ENCODE peak calls at places on chromosomes 1 and 21, in six cellular contexts. One of them, this sample, is unnamed.

GRCh38 chr1:156676820-156677615 is at the start of gene NES:
- DNase-seq in CD8-positive, alpha-beta T cell: no peak
- DNase-seq in IMR-90: peak; percentile 56
- DNase-seq in colonic mucosa: peak; percentile 59
- DNase-seq in AG04450: no peak
- DNase-seq in OCI-LY7: no peak
- DNase-seq in this sample: peak; percentile 69

GRCh38 chr21:34198232-34199120 is 125.1 kb downstream of the MRPS6 start:
- DNase-seq in IMR-90: no peak
- DNase-seq in AG04450: no peak
- DNase-seq in colonic mucosa: no peak
- DNase-seq in CD8-positive, alpha-beta T cell: peak; percentile 18
- DNase-seq in OCI-LY7: peak; percentile 22
- DNase-seq in this sample: no peak

GRCh38 chr1:108554682-108555081 is 5.2 kb upstream of the EEIG2 start:
- DNase-seq in OCI-LY7: no peak
- DNase-seq in IMR-90: no peak
- DNase-seq in colonic mucosa: no peak
- DNase-seq in AG04450: no peak
- DNase-seq in CD8-positive, alpha-beta T cell: no peak
- DNase-seq in this sample: no peak

GRCh38 chr1:223455470-223455869 is 62.3 kb downstream of the CCDC185 start:
- DNase-seq in colonic mucosa: no peak
- DNase-seq in AG04450: no peak
- DNase-seq in CD8-positive, alpha-beta T cell: no peak
- DNase-seq in IMR-90: no peak
- DNase-seq in OCI-LY7: no peak
- DNase-seq in this sample: no peak

GRCh38 chr1:160544647-160545046 is 21.6 kb upstream of the SLAMF6 start:
- DNase-seq in IMR-90: peak; percentile 10
- DNase-seq in OCI-LY7: peak; percentile 79
- DNase-seq in AG04450: no peak
- DNase-seq in CD8-positive, alpha-beta T cell: no peak
- DNase-seq in colonic mucosa: no peak
- DNase-seq in this sample: peak; percentile 23

GRCh38 chr1:228101994-228102790 is 933 bp downstream of the C1orf35 start:
- DNase-seq in OCI-LY7: peak; percentile 57
- DNase-seq in AG04450: no peak
- DNase-seq in CD8-positive, alpha-beta T cell: peak; percentile 30
- DNase-seq in colonic mucosa: peak; percentile 56
- DNase-seq in IMR-90: no peak
- DNase-seq in this sample: peak; percentile 26

GRCh38 chr1:51237313-51237700 is 1.2 kb downstream of the RNF11 start:
- DNase-seq in IMR-90: no peak
- DNase-seq in colonic mucosa: no peak
- DNase-seq in OCI-LY7: no peak
- DNase-seq in AG04450: no peak
- DNase-seq in CD8-positive, alpha-beta T cell: no peak
- DNase-seq in this sample: no peak

GRCh38 chr1:42730988-42731387 is 9.0 kb downstream of the CLDN19 start:
- DNase-seq in OCI-LY7: peak; percentile 30
- DNase-seq in colonic mucosa: peak; percentile 65
- DNase-seq in CD8-positive, alpha-beta T cell: no peak
- DNase-seq in AG04450: no peak
- DNase-seq in IMR-90: no peak
- DNase-seq in this sample: no peak

GRCh38 chr1:115771094-115771846 is 2.8 kb upstream of the CASQ2 start:
- DNase-seq in colonic mucosa: no peak
- DNase-seq in IMR-90: no peak
- DNase-seq in AG04450: no peak
- DNase-seq in OCI-LY7: no peak
- DNase-seq in CD8-positive, alpha-beta T cell: no peak
- DNase-seq in this sample: no peak

GRCh38 chr1:226625832-226626576 is 77.4 kb downstream of the STUM start:
- DNase-seq in AG04450: no peak
- DNase-seq in colonic mucosa: no peak
- DNase-seq in CD8-positive, alpha-beta T cell: no peak
- DNase-seq in IMR-90: no peak
- DNase-seq in OCI-LY7: no peak
- DNase-seq in this sample: no peak

GRCh38 chr1:34452451-34452850 is 275.7 kb downstream of the C1orf94 start:
- DNase-seq in AG04450: no peak
- DNase-seq in CD8-positive, alpha-beta T cell: no peak
- DNase-seq in OCI-LY7: no peak
- DNase-seq in colonic mucosa: no peak
- DNase-seq in IMR-90: no peak
- DNase-seq in this sample: no peak

DNA sequence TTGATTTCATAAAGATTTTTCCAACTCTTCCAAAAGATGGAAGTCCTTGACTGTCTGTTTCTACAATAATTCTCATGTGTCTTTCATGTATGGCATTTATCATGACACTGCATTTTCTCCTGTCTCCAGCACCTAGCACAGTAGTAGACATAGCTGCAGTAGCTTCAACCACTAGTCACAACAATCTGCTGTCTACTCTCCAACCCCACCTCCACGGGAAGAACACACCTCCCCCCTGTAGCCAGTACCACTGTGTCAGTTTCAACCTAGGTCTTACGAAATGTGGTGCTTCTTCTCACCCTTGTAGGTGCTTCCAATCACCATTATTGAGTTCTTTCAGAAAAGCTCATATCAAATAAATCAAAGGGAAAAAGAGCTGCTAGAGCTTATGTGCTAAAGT is 425.1 kb upstream of the ADAMTS5 start:
- DNase-seq in CD8-positive, alpha-beta T cell: no peak
- DNase-seq in colonic mucosa: no peak
- DNase-seq in OCI-LY7: no peak
- DNase-seq in IMR-90: no peak
- DNase-seq in AG04450: no peak
- DNase-seq in this sample: no peak
- H3K4me3 ChIP-seq in CD8-positive, alpha-beta T cell: no peak overlapping the region
- H3K4me3 ChIP-seq in colonic mucosa: no peak overlapping the region
- H3K4me3 ChIP-seq in OCI-LY7: no peak overlapping the region
- H3K4me3 ChIP-seq in IMR-90: no peak overlapping the region
- H3K4me3 ChIP-seq in AG04450: no peak overlapping the region
- H3K4me3 ChIP-seq in this sample: no peak overlapping the region

GRCh38 chr1:247574236-247574635 is 13.9 kb upstream of the OR2G2 start:
- DNase-seq in OCI-LY7: no peak
- DNase-seq in AG04450: no peak
- DNase-seq in IMR-90: no peak
- DNase-seq in colonic mucosa: no peak
- DNase-seq in CD8-positive, alpha-beta T cell: no peak
- DNase-seq in this sample: no peak

GRCh38 chr1:247574664-247575063 is 13.5 kb upstream of the OR2G2 start:
- DNase-seq in IMR-90: no peak
- DNase-seq in OCI-LY7: no peak
- DNase-seq in CD8-positive, alpha-beta T cell: no peak
- DNase-seq in colonic mucosa: no peak
- DNase-seq in AG04450: no peak
- DNase-seq in this sample: no peak

GRCh38 chr1:247578946-247579460 is 9.2 kb upstream of the OR2G2 start:
- DNase-seq in AG04450: no peak
- DNase-seq in CD8-positive, alpha-beta T cell: no peak
- DNase-seq in colonic mucosa: no peak
- DNase-seq in OCI-LY7: no peak
- DNase-seq in IMR-90: no peak
- DNase-seq in this sample: no peak

GRCh38 chr1:247576514-247576913 is 11.6 kb upstream of the OR2G2 start:
- DNase-seq in CD8-positive, alpha-beta T cell: no peak
- DNase-seq in IMR-90: no peak
- DNase-seq in OCI-LY7: peak; percentile 11
- DNase-seq in colonic mucosa: no peak
- DNase-seq in AG04450: no peak
- DNase-seq in this sample: peak; percentile 6
- TF ChIP-seq CTCF in CD8-positive, alpha-beta T cell: no peak
- TF ChIP-seq CTCF in IMR-90: peak; percentile 13
- TF ChIP-seq CTCF in OCI-LY7: peak; percentile 78
- TF ChIP-seq CTCF in colonic mucosa: peak; percentile 17
- TF ChIP-seq CTCF in AG04450: no peak
- TF ChIP-seq CTCF in this sample: peak; percentile 24

GRCh38 chr1:46406881-46407608 is 12.9 kb downstream of the FAAH start:
- DNase-seq in colonic mucosa: no peak
- DNase-seq in OCI-LY7: no peak
- DNase-seq in IMR-90: no peak
- DNase-seq in CD8-positive, alpha-beta T cell: no peak
- DNase-seq in AG04450: no peak
- DNase-seq in this sample: no peak
- H3K4me3 ChIP-seq in colonic mucosa: no peak overlapping the region
- H3K4me3 ChIP-seq in OCI-LY7: no peak overlapping the region
- H3K4me3 ChIP-seq in IMR-90: no peak overlapping the region
- H3K4me3 ChIP-seq in CD8-positive, alpha-beta T cell: no peak overlapping the region
- H3K4me3 ChIP-seq in AG04450: peak overlapping the region; percentile 17
- H3K4me3 ChIP-seq in this sample: peak overlapping the region; percentile 14

DNA sequence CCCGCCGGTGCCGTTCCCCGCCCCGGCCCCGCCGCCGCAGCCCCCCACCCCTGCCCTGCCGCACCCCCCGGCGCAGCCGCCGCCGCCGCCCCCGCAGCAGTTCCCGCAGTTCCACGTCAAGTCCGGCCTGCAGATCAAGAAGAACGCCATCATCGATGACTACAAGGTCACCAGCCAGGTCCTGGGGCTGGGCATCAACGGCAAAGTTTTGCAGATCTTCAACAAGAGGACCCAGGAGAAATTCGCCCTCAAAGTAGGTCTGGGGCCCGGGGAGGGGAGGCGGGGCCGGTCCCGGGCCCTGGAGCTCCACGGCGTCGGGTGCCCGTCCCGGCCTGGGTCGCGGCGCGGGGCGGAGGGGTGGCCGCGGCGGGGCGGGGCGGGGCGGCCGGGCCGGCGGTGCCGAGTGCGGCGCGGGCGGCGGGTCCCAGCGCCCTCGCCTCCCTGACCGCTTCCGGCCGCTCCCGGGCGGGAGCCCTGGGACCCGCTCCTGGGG is 597 bp downstream of the MAPKAPK2 start:
- DNase-seq in CD8-positive, alpha-beta T cell: no peak
- DNase-seq in IMR-90: peak; percentile 53
- DNase-seq in OCI-LY7: peak; percentile 54
- DNase-seq in colonic mucosa: no peak
- DNase-seq in AG04450: no peak
- DNase-seq in this sample: no peak
- TF ChIP-seq CTCF in CD8-positive, alpha-beta T cell: no peak
- TF ChIP-seq CTCF in IMR-90: no peak
- TF ChIP-seq CTCF in OCI-LY7: no peak
- TF ChIP-seq CTCF in colonic mucosa: no peak
- TF ChIP-seq CTCF in AG04450: no peak
- TF ChIP-seq CTCF in this sample: no peak

This sample was measured in fibroblast of pulmonary artery.